ENCODE peak calls at places on chromosomes 7 and 10, in five cellular contexts. One of them, this sample, is unnamed. For H3K9me3, the result is how much of the 10 kb centered on the place peaks cover.

GRCh38 chr7:74606101-74606908 is 51.2 kb upstream of the GTF2I start:
- DNase-seq in ovary: no peak
- DNase-seq in endothelial cell of umbilical vein: peak
- DNase-seq in mucosa of descending colon: peak
- DNase-seq in hepatocyte: peak
- DNase-seq in this sample: no peak

GRCh38 chr7:33854951-33855350 is 50.4 kb upstream of the BMPER start:
- DNase-seq in ovary: no peak
- DNase-seq in endothelial cell of umbilical vein: no peak
- DNase-seq in mucosa of descending colon: no peak
- DNase-seq in hepatocyte: no peak
- DNase-seq in this sample: no peak

GRCh38 chr10:73894245-73894971 is 16.5 kb upstream of the PLAU start:
- DNase-seq in hepatocyte: no peak
- DNase-seq in ovary: no peak
- DNase-seq in mucosa of descending colon: no peak
- DNase-seq in endothelial cell of umbilical vein: peak
- DNase-seq in this sample: no peak

GRCh38 chr7:66837007-66837406 is 84.0 kb upstream of the TMEM248 start:
- DNase-seq in endothelial cell of umbilical vein: peak
- DNase-seq in mucosa of descending colon: peak
- DNase-seq in hepatocyte: peak
- DNase-seq in ovary: no peak
- DNase-seq in this sample: no peak

GRCh38 chr10:121788115-121788514 is 139.7 kb downstream of the ATE1 start:
- DNase-seq in hepatocyte: no peak
- DNase-seq in mucosa of descending colon: no peak
- DNase-seq in ovary: no peak
- DNase-seq in endothelial cell of umbilical vein: no peak
- DNase-seq in this sample: no peak

GRCh38 chr10:25547391-25547790 is 372.6 kb downstream of the GPR158 start:
- DNase-seq in hepatocyte: peak
- DNase-seq in mucosa of descending colon: no peak
- DNase-seq in ovary: no peak
- DNase-seq in endothelial cell of umbilical vein: peak
- DNase-seq in this sample: no peak

GRCh38 chr7:112942981-112943380 is 143.6 kb downstream of the GPR85 start:
- DNase-seq in mucosa of descending colon: no peak
- DNase-seq in ovary: no peak
- DNase-seq in hepatocyte: no peak
- DNase-seq in endothelial cell of umbilical vein: no peak
- DNase-seq in this sample: no peak

GRCh38 chr10:77784856-77785255 is 141.7 kb downstream of the DLG5 start:
- DNase-seq in mucosa of descending colon: no peak
- DNase-seq in ovary: no peak
- DNase-seq in hepatocyte: no peak
- DNase-seq in endothelial cell of umbilical vein: peak
- DNase-seq in this sample: no peak

GRCh38 chr10:102152545-102152890 is 329 bp downstream of the NOLC1 start:
- DNase-seq in hepatocyte: peak
- DNase-seq in mucosa of descending colon: no peak
- DNase-seq in endothelial cell of umbilical vein: no peak
- DNase-seq in ovary: no peak
- DNase-seq in this sample: no peak

GRCh38 chr10:97163646-97164535 is 21.9 kb downstream of the SLIT1 start:
- DNase-seq in ovary: no peak
- DNase-seq in hepatocyte: no peak
- DNase-seq in endothelial cell of umbilical vein: no peak
- DNase-seq in mucosa of descending colon: no peak
- DNase-seq in this sample: no peak

GRCh38 chr7:75971961-75972763 is 22.2 kb downstream of the TMEM120A start:
- DNase-seq in mucosa of descending colon: no peak
- DNase-seq in hepatocyte: no peak
- DNase-seq in ovary: no peak
- DNase-seq in endothelial cell of umbilical vein: no peak
- DNase-seq in this sample: no peak

GRCh38 chr10:93309062-93309461 is 173.1 kb downstream of the MYOF start:
- DNase-seq in ovary: no peak
- DNase-seq in mucosa of descending colon: no peak
- DNase-seq in endothelial cell of umbilical vein: no peak
- DNase-seq in hepatocyte: no peak
- DNase-seq in this sample: no peak

GRCh38 chr7:101278461-101279292 is 33.8 kb upstream of the FIS1 start:
- DNase-seq in hepatocyte: no peak
- DNase-seq in ovary: no peak
- DNase-seq in mucosa of descending colon: no peak
- DNase-seq in endothelial cell of umbilical vein: no peak
- DNase-seq in this sample: no peak

GRCh38 chr10:7562026-7562425 is 104.7 kb downstream of the ITIH5 start:
- DNase-seq in endothelial cell of umbilical vein: no peak
- DNase-seq in mucosa of descending colon: no peak
- DNase-seq in ovary: no peak
- DNase-seq in hepatocyte: no peak
- DNase-seq in this sample: no peak

GRCh38 chr7:120060283-120060682 is 212.7 kb upstream of the KCND2 start:
- DNase-seq in endothelial cell of umbilical vein: no peak
- DNase-seq in ovary: no peak
- DNase-seq in hepatocyte: no peak
- DNase-seq in mucosa of descending colon: no peak
- DNase-seq in this sample: no peak

GRCh38 chr10:124245191-124245590 is 151.8 kb upstream of the CHST15 start:
- DNase-seq in ovary: no peak
- DNase-seq in mucosa of descending colon: no peak
- DNase-seq in endothelial cell of umbilical vein: no peak
- DNase-seq in hepatocyte: no peak
- DNase-seq in this sample: no peak

GRCh38 chr10:97361050-97361901 is 26.7 kb upstream of the FRAT2 start:
- DNase-seq in ovary: no peak
- DNase-seq in endothelial cell of umbilical vein: peak
- DNase-seq in hepatocyte: no peak
- DNase-seq in mucosa of descending colon: no peak
- DNase-seq in this sample: no peak

GRCh38 chr10:14327535-14327934 is 3.2 kb downstream of the FRMD4A start:
- DNase-seq in endothelial cell of umbilical vein: peak
- DNase-seq in hepatocyte: no peak
- DNase-seq in ovary: no peak
- DNase-seq in mucosa of descending colon: no peak
- DNase-seq in this sample: no peak

GRCh38 chr7:158975526-158976467 is 119.4 kb downstream of the DYNC2I1 start:
- DNase-seq in mucosa of descending colon: peak
- DNase-seq in endothelial cell of umbilical vein: no peak
- DNase-seq in hepatocyte: no peak
- DNase-seq in ovary: no peak
- DNase-seq in this sample: no peak
- TF ChIP-seq CTCF in mucosa of descending colon: no peak
- TF ChIP-seq CTCF in endothelial cell of umbilical vein: no peak
- TF ChIP-seq CTCF in hepatocyte: no peak
- TF ChIP-seq CTCF in ovary: no peak
- TF ChIP-seq CTCF in this sample: no peak

DNA sequence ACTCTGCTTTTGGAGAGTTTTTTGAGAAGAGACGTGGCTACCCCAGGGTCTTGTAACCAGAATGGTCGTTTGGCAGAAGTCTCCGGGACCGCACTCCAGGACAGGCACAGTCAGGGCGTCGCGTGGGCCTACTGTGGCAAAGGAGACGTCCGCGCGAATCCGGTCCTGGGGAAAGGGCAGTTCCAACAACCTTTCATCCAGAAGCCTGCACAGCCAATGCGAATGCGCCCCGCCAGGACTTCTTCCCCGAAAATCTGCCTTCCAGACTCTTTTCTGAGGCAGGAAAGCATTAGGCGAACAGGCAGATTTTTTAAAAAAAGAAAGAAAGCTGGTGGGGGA is 2.0 kb downstream of the HPSE2 start:
- DNase-seq in mucosa of descending colon: no peak
- DNase-seq in ovary: no peak
- DNase-seq in endothelial cell of umbilical vein: no peak
- DNase-seq in hepatocyte: no peak
- DNase-seq in this sample: no peak
- H3K4me3 ChIP-seq in mucosa of descending colon: no peak
- H3K4me3 ChIP-seq in ovary: peak
- H3K4me3 ChIP-seq in endothelial cell of umbilical vein: no peak
- H3K4me3 ChIP-seq in hepatocyte: peak
- H3K4me3 ChIP-seq in this sample: no peak

GRCh38 chr7:63043657-63044543 is 954.7 kb upstream of the ZNF722 start:
- DNase-seq in ovary: no peak
- DNase-seq in mucosa of descending colon: no peak
- DNase-seq in hepatocyte: no peak
- DNase-seq in endothelial cell of umbilical vein: no peak
- DNase-seq in this sample: no peak

GRCh38 chr7:63044721-63045120 is 953.9 kb upstream of the ZNF722 start:
- DNase-seq in hepatocyte: no peak
- DNase-seq in endothelial cell of umbilical vein: no peak
- DNase-seq in ovary: no peak
- DNase-seq in mucosa of descending colon: no peak
- DNase-seq in this sample: no peak

GRCh38 chr7:63046612-63047011 is 952.0 kb upstream of the ZNF722 start:
- DNase-seq in endothelial cell of umbilical vein: no peak
- DNase-seq in ovary: no peak
- DNase-seq in hepatocyte: no peak
- DNase-seq in mucosa of descending colon: no peak
- DNase-seq in this sample: no peak

GRCh38 chr7:63047061-63047460 is 951.6 kb upstream of the ZNF722 start:
- DNase-seq in endothelial cell of umbilical vein: no peak
- DNase-seq in ovary: no peak
- DNase-seq in mucosa of descending colon: no peak
- DNase-seq in hepatocyte: no peak
- DNase-seq in this sample: no peak

GRCh38 chr7:63045575-63045974 is 953.1 kb upstream of the ZNF722 start:
- DNase-seq in ovary: no peak
- DNase-seq in hepatocyte: no peak
- DNase-seq in endothelial cell of umbilical vein: no peak
- DNase-seq in mucosa of descending colon: no peak
- DNase-seq in this sample: no peak
- H3K9me3 ChIP-seq in ovary: under half
- H3K9me3 ChIP-seq in hepatocyte: under half
- H3K9me3 ChIP-seq in endothelial cell of umbilical vein: under half
- H3K9me3 ChIP-seq in mucosa of descending colon: half or more
- H3K9me3 ChIP-seq in this sample: under half

DNA sequence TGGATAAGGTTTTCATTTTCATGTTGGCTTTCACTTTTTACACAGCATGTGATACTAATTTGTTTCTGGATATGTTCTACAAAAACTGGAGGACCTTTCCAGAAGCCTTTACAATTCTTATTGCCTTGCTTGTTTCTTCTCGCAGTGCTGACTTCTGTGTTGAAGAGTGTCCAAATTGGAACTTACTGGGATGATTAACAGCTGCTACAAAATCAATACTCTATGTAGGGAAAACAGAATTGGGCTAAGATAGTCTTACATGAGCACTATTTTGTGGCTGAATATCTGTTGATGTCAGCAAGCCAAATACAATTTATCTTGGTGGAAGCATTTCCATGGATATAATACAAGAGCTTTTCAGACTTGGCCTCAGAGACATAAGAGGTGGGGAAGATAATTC is 351.2 kb downstream of the DGKB start:
- DNase-seq in endothelial cell of umbilical vein: no peak
- DNase-seq in hepatocyte: no peak
- DNase-seq in ovary: no peak
- DNase-seq in mucosa of descending colon: no peak
- DNase-seq in this sample: no peak
- TF ChIP-seq CTCF in endothelial cell of umbilical vein: no peak
- TF ChIP-seq CTCF in hepatocyte: no peak
- TF ChIP-seq CTCF in ovary: no peak
- TF ChIP-seq CTCF in mucosa of descending colon: no peak
- TF ChIP-seq CTCF in this sample: no peak

GRCh38 chr7:87474533-87475358 is 734 bp downstream of the ABCB4 start:
- DNase-seq in hepatocyte: peak
- DNase-seq in endothelial cell of umbilical vein: peak
- DNase-seq in mucosa of descending colon: peak
- DNase-seq in ovary: no peak
- DNase-seq in this sample: no peak
- H3K4me3 ChIP-seq in hepatocyte: peak
- H3K4me3 ChIP-seq in endothelial cell of umbilical vein: no peak
- H3K4me3 ChIP-seq in mucosa of descending colon: no peak
- H3K4me3 ChIP-seq in ovary: peak
- H3K4me3 ChIP-seq in this sample: peak

GRCh38 chr7:42527004-42527403 is 290.0 kb upstream of the GLI3 start:
- DNase-seq in endothelial cell of umbilical vein: no peak
- DNase-seq in ovary: no peak
- DNase-seq in mucosa of descending colon: no peak
- DNase-seq in hepatocyte: peak
- DNase-seq in this sample: no peak
- H3K9me3 ChIP-seq in endothelial cell of umbilical vein: under half
- H3K9me3 ChIP-seq in ovary: under half
- H3K9me3 ChIP-seq in mucosa of descending colon: under half
- H3K9me3 ChIP-seq in hepatocyte: under half
- H3K9me3 ChIP-seq in this sample: under half

DNA sequence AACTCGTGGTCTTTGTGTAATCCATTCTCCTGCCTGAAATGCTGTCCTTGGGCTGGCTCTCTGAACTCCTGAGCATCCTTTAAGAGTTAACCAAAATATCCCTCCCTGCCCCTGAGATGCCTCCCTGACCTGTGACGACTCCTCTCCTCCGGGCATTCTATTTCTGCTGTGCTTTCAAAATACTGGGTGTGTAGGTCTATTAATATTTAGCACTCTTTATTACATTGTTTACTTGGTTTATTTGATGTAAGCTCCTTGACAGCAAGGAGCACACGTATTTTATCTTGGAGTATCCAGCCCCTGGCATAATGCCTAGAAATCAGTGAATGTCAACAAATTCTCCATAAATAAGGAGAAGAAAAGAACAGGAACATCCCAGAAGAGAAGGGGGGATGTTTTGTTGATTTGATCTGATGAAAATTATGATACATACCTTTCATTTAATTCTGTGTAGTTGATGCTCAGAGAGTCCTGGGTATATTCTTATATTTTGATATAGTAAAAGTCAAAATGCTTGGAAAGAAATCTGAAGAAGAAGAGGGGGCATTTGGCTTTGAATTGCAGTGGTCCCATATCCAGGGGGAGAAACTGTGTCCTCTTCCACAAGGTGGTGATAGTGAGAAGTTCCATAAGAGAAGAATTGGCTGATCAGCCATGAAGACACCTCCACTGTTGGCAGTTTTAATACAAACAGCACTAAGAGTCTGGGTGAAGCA is 107.7 kb upstream of the MPP7 start:
- DNase-seq in ovary: no peak
- DNase-seq in hepatocyte: no peak
- DNase-seq in endothelial cell of umbilical vein: no peak
- DNase-seq in mucosa of descending colon: no peak
- DNase-seq in this sample: no peak
- TF ChIP-seq CTCF in ovary: no peak
- TF ChIP-seq CTCF in hepatocyte: peak
- TF ChIP-seq CTCF in endothelial cell of umbilical vein: peak
- TF ChIP-seq CTCF in mucosa of descending colon: no peak
- TF ChIP-seq CTCF in this sample: peak

GRCh38 chr7:520503-521161 is 986 bp upstream of the PDGFA start:
- DNase-seq in endothelial cell of umbilical vein: no peak
- DNase-seq in ovary: no peak
- DNase-seq in hepatocyte: peak
- DNase-seq in mucosa of descending colon: peak
- DNase-seq in this sample: no peak

GRCh38 chr7:519429-519973 is at the start of gene PDGFA:
- DNase-seq in ovary: no peak
- DNase-seq in endothelial cell of umbilical vein: no peak
- DNase-seq in mucosa of descending colon: peak
- DNase-seq in hepatocyte: peak
- DNase-seq in this sample: no peak

GRCh38 chr7:521221-522070 is 1.8 kb upstream of the PDGFA start:
- DNase-seq in hepatocyte: peak
- DNase-seq in endothelial cell of umbilical vein: peak
- DNase-seq in mucosa of descending colon: peak
- DNase-seq in ovary: no peak
- DNase-seq in this sample: no peak

GRCh38 chr7:518630-519428 is 817 bp downstream of the PDGFA start:
- DNase-seq in endothelial cell of umbilical vein: peak
- DNase-seq in mucosa of descending colon: peak
- DNase-seq in hepatocyte: peak
- DNase-seq in ovary: peak
- DNase-seq in this sample: no peak

GRCh38 chr7:519974-520458 is 370 bp upstream of the PDGFA start:
- DNase-seq in ovary: no peak
- DNase-seq in hepatocyte: peak
- DNase-seq in endothelial cell of umbilical vein: peak
- DNase-seq in mucosa of descending colon: peak
- DNase-seq in this sample: no peak
- H3K4me3 ChIP-seq in ovary: peak
- H3K4me3 ChIP-seq in hepatocyte: peak
- H3K4me3 ChIP-seq in endothelial cell of umbilical vein: peak
- H3K4me3 ChIP-seq in mucosa of descending colon: peak
- H3K4me3 ChIP-seq in this sample: peak